ENCODE peak calls at places on chromosomes 11 and 22, in four cellular contexts. C is IMR-90, O is lower leg skin, I is A549. W is an unnamed sample.

GRCh38 chr22:47406180-47406723 is 643.8 kb downstream of the TBC1D22A start:
- DNase-seq in I (no peak), O (no peak), C (no peak), W (no peak)

GRCh38 chr22:38870312-38870741 is 1.7 kb downstream of the CBX6 start:
- DNase-seq in I (peak), C (peak), O (peak), W (peak)

GRCh38 chr11:32772731-32773130 is 21.7 kb downstream of the CCDC73 start:
- DNase-seq in C (no peak), I (no peak), O (no peak), W (peak)

GRCh38 chr11:11502303-11502828 is 119.4 kb downstream of the GALNT18 start:
- DNase-seq in C (no peak), O (no peak), I (no peak), W (no peak)

GRCh38 chr11:37972691-37973090 is 1374.7 kb upstream of the RAG2 start:
- DNase-seq in O (no peak), I (no peak), C (no peak), W (no peak)

GRCh38 chr11:125346565-125347260 is 149.4 kb downstream of the FEZ1 start:
- DNase-seq in C (no peak), O (no peak), I (no peak), W (no peak)

GRCh38 chr22:47213571-47214230 is 451.3 kb downstream of the TBC1D22A start:
- DNase-seq in I (peak), C (no peak), O (peak), W (peak)

GRCh38 chr22:30160926-30161546 is 80.8 kb downstream of the HORMAD2 start:
- DNase-seq in C (no peak), I (no peak), O (no peak), W (no peak)

GRCh38 chr11:130894322-130895025 is 21.8 kb downstream of the SNX19 start:
- DNase-seq in I (peak), O (peak), C (peak), W (peak)

GRCh38 chr11:96102664-96103068 is 178.8 kb upstream of the MTMR2 start:
- DNase-seq in I (peak), O (no peak), C (peak), W (no peak)

GRCh38 chr11:125364085-125364822 is 131.8 kb downstream of the FEZ1 start:
- DNase-seq in O (no peak), I (no peak), C (peak), W (no peak)

GRCh38 chr11:95076416-95076815 is 9.7 kb downstream of the SRSF8 start:
- DNase-seq in O (no peak), C (peak), I (peak), W (peak)

GRCh38 chr11:33652001-33652400 is 48.6 kb downstream of the C11orf91 start:
- DNase-seq in C (peak), O (no peak), I (no peak), W (no peak)

GRCh38 chr11:83159901-83160865 is 3.3 kb downstream of the PCF11 start:
- DNase-seq in O (no peak), C (peak), I (peak), W (peak)

GRCh38 chr11:106466441-106467190 is 389.2 kb downstream of the AASDHPPT start:
- DNase-seq in C (peak), I (no peak), O (no peak), W (no peak)

GRCh38 chr11:86473991-86474833 is 99.5 kb downstream of the CCDC81 start:
- DNase-seq in C (peak), O (no peak), I (peak), W (no peak)

GRCh38 chr11:94171693-94172440 is 43.2 kb downstream of the PANX1 start:
- DNase-seq in I (peak), C (peak), O (no peak), W (peak)

GRCh38 chr11:78138694-78139421 is 568 bp downstream of the ALG8 start:
- DNase-seq in O (peak), C (peak), I (peak), W (peak)

GRCh38 chr22:30868663-30869385 is 99.8 kb downstream of the MORC2 start:
- DNase-seq in C (peak), O (peak), I (no peak), W (no peak)

GRCh38 chr22:28795932-28796856 is 4.2 kb downstream of the XBP1 start:
- DNase-seq in O (no peak), I (no peak), C (no peak), W (no peak)
- TF ChIP-seq POLR2A in O (no peak), I (no peak), C (no peak), W (no peak)

DNA sequence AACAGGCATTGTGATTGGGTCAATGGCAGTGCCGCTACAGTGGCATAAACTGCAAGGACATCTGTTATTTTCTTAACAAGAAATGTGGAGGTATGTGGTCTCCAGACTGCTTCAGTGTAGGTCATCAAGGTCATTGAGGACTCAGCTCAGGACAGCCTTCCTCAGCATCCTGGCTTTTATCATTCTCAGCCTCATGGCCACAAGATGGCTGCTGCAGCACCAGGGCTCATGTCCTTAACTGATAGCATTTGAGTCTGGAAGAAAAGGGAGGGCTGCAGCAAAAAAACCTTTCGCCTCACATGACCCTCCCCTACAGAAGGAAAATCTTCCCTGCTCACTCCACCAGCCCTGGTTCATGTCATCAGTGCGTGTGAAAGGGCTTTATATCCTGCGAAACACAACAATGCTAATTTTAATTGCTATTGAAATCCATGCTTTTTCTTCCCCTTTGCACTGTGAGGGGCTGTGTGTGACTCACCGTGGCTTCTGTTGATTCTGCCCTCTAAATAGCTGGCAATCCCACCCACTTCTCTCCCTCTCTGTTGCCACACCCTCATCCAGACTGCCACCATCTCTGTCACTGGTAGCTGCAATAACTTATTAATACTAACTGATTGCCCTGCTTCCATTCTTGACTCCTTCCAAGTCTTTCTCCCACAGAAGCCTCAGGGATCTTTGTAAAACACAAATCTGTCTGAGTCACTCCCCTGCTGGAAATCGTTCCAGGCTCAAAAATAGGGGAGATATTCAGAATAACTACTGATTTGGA is 43.8 kb downstream of the CHRDL2 start:
- DNase-seq in C (peak), I (no peak), O (peak), W (peak)
- TF ChIP-seq POLR2A in C (no peak), I (no peak), O (no peak), W (no peak)

DNA sequence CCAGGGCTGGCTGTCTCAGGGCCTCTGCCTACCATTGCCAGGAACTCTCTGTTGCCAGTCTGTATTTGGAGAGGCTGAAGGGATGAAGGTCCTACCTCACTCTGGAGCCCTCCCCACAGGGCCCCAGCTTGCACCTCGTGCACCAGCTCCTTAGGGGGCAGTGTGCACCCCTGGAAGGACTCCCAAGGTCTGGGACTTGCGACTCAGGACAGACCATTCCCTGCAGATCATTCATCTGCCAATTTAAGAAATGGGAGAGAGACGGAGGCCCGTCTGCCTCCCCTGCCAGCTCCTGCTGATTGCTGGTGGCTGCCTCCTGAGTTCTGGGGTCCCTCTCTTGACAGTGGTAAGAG is 27.5 kb upstream of the MALAT1 start:
- DNase-seq in O (peak), C (peak), I (peak), W (peak)
- TF ChIP-seq POLR2A in O (no peak), C (peak), I (no peak), W (no peak)

GRCh38 chr11:46238078-46238966 is 39.1 kb upstream of the CREB3L1 start:
- DNase-seq in O (peak), C (peak), I (peak), W (peak)
- TF ChIP-seq POLR2A in O (no peak), C (no peak), I (no peak), W (peak)

DNA sequence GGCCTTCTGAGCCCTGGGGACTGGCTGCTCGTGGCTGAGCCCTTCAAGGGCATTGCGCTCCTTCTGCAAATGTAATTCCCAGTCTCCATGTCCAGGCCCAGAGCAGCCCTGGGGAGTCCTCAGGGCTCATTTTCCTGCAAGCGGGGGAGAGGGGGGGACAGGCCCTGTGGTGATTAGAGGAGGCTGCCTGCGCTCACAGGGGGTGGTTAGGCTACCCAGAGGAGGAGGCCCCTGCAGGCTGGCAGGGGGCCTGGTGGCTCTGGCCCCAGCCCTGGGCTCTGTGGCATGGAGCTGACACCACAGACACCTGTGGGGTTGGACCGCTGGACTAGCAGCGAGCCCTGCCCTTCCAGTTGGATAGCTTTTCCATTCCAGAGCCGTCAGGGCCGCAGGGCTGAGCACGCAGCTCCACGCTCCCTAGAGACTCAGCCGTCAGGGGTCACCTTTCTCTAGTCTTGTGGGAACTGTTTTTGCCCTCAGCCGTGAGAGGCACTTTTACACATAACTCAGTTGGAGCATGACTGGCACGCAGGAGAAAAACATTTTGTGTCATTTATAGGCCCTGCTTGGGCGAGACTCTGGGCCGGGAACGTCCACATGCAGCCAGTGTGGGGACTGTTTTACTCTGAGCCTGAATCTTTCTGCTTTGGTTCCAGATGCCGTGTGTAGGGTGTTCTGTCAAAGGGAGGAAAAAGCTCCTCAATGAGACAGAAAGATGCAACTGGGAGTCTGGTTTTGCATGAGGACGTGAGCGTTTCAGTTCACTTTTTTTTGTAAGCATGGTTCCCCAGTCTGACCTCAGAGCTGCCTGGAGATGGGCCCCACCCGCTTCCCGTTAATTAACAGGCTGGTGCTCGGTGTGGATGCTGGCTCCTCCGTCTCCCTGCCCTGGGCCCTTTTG is 58.1 kb downstream of the LRP5 start:
- DNase-seq in C (no peak), I (no peak), O (no peak), W (no peak)
- TF ChIP-seq POLR2A in C (no peak), I (no peak), O (no peak), W (no peak)

GRCh38 chr22:21867528-21868266 is at the start of gene MAPK1:
- DNase-seq in I (peak), O (peak), C (peak), W (peak)
- TF ChIP-seq POLR2A in I (peak), O (no peak), C (peak), W (peak)

GRCh38 chr22:20420157-20420842 is 17.3 kb downstream of the SCARF2 start:
- DNase-seq in O (peak), I (no peak), C (no peak), W (no peak)
- TF ChIP-seq POLR2A in O (no peak), I (no peak), C (no peak), W (no peak)

GRCh38 chr11:67649634-67650540 is 643 bp downstream of the ACY3 start:
- DNase-seq in O (no peak), C (no peak), I (no peak), W (no peak)
- TF ChIP-seq POLR2A in O (no peak), C (no peak), I (no peak), W (no peak)

W was measured in NB4.